ENCODE peak calls at places on chromosomes 3 and 15, in four cellular contexts. One of them, this sample, is unnamed.

GRCh38 chr15:42156266-42156922 is at the start of gene PLA2G4F:
- DNase-seq in heart right ventricle: no peak
- DNase-seq in ovary: no peak
- DNase-seq in suprapubic skin: peak; percentile 75
- DNase-seq in this sample: no peak

GRCh38 chr3:104952587-104952986 is 414.1 kb upstream of the ALCAM start:
- DNase-seq in heart right ventricle: no peak
- DNase-seq in ovary: no peak
- DNase-seq in suprapubic skin: no peak
- DNase-seq in this sample: no peak

GRCh38 chr15:59622289-59622688 is 10.7 kb downstream of the GCNT3 start:
- DNase-seq in heart right ventricle: no peak
- DNase-seq in ovary: no peak
- DNase-seq in suprapubic skin: no peak
- DNase-seq in this sample: no peak

GRCh38 chr3:156817931-156818765 is 8.0 kb upstream of the LEKR1 start:
- DNase-seq in heart right ventricle: no peak
- DNase-seq in ovary: no peak
- DNase-seq in suprapubic skin: no peak
- DNase-seq in this sample: no peak

GRCh38 chr3:171306631-171307030 is 153.6 kb downstream of the TNIK start:
- DNase-seq in heart right ventricle: peak; percentile 86
- DNase-seq in ovary: peak; percentile 41
- DNase-seq in suprapubic skin: no peak
- DNase-seq in this sample: peak; percentile 87

GRCh38 chr3:107227091-107227490 is 150.1 kb upstream of the CCDC54 start:
- DNase-seq in heart right ventricle: no peak
- DNase-seq in ovary: no peak
- DNase-seq in suprapubic skin: no peak
- DNase-seq in this sample: no peak

GRCh38 chr3:48404440-48405342 is 25.2 kb downstream of the PLXNB1 start:
- DNase-seq in heart right ventricle: no peak
- DNase-seq in ovary: peak; percentile 20
- DNase-seq in suprapubic skin: peak; percentile 72
- DNase-seq in this sample: no peak

GRCh38 chr3:150073031-150073430 is 102.3 kb upstream of the PFN2 start:
- DNase-seq in heart right ventricle: no peak
- DNase-seq in ovary: no peak
- DNase-seq in suprapubic skin: no peak
- DNase-seq in this sample: no peak

GRCh38 chr3:107100573-107100972 is 276.7 kb upstream of the CCDC54 start:
- DNase-seq in heart right ventricle: no peak
- DNase-seq in ovary: no peak
- DNase-seq in suprapubic skin: no peak
- DNase-seq in this sample: no peak

GRCh38 chr15:42494998-42495360 is 455 bp upstream of the SNAP23 start:
- DNase-seq in heart right ventricle: peak; percentile 77
- DNase-seq in ovary: peak; percentile 48
- DNase-seq in suprapubic skin: no peak
- DNase-seq in this sample: no peak

GRCh38 chr3:71391361-71391760 is 192.2 kb downstream of the FOXP1 start:
- DNase-seq in heart right ventricle: no peak
- DNase-seq in ovary: no peak
- DNase-seq in suprapubic skin: no peak
- DNase-seq in this sample: no peak

DNA sequence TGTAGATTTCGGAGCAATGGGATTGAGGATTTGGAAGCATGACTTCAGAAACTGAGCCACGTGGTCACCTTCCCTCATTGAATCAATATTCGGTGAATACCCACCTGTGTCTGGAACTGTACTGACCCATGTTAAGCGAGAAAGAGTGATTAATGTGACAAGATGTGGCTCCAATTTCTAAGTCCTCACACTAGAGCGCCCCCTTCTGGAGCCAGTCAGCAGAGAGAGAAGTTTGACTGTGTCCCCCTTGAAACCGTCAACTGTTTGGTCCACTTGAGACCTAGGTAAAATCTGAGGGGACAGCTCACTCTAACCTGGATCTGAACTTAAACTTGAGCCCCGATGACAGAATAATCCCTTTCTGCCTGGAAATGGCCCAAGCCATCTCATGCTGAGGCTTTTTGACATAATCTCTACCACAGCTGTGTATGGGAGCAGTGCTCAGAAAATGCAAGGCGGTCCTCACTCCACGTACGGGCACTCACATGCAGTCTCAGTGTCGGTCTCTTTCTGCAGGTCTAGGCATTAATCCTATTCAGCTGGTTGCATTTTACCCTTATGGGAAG is 47.8 kb upstream of the LIMD1 start:
- DNase-seq in heart right ventricle: no peak
- DNase-seq in ovary: no peak
- DNase-seq in suprapubic skin: no peak
- DNase-seq in this sample: no peak
- TF ChIP-seq CTCF in heart right ventricle: no peak
- TF ChIP-seq CTCF in ovary: no peak
- TF ChIP-seq CTCF in suprapubic skin: no peak
- TF ChIP-seq CTCF in this sample: peak; percentile 70

GRCh38 chr15:23823508-23823907 is 136.4 kb upstream of the NDN start:
- DNase-seq in heart right ventricle: no peak
- DNase-seq in ovary: no peak
- DNase-seq in suprapubic skin: no peak
- DNase-seq in this sample: no peak
- TF ChIP-seq CTCF in heart right ventricle: no peak
- TF ChIP-seq CTCF in ovary: no peak
- TF ChIP-seq CTCF in suprapubic skin: no peak
- TF ChIP-seq CTCF in this sample: no peak

DNA sequence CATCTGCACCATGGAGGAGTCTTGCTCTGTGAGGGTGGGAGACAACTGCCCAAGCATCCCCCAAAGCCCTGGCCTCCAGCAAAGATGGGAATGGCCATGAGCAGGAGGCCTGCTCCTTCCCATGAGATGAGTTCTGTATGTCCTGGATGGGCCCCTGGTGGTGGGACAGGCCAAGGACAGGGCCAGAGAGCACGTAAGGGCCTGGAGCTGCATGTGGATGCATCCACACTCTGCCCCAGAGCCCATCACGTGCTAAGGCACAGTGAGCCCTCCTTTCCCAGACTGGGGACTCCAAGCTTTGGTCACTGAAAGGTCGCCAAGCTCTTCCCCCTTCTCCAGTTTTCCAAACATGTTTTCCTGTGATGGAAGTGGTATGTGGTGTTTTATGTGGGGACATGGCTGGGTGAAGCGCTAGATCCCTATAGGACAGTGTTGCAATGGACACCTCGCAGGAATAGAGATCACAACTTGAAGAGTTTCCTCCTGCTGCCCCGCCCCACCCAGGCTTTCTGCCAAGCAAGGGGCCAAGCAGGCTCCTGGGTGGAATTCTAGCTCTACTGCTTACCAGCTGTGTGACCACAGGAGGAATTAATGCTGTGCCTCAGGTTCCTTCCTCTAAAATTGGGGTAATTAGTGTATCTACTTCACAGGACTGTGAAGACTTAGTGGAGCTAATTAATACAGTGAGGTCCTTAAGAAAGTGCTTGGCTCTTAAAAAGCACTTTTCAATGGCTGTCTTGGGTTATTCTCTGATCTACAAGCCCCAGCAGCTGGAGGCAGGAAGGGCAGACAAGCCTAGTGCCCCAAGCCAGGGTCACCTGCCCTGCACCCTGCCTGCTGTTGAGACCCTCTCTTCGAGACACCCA is 106.4 kb upstream of the RPL32 start:
- DNase-seq in heart right ventricle: no peak
- DNase-seq in ovary: peak; percentile 79
- DNase-seq in suprapubic skin: no peak
- DNase-seq in this sample: no peak
- TF ChIP-seq CTCF in heart right ventricle: no peak
- TF ChIP-seq CTCF in ovary: no peak
- TF ChIP-seq CTCF in suprapubic skin: no peak
- TF ChIP-seq CTCF in this sample: peak; percentile 41

GRCh38 chr3:44114142-44114541 is 127.5 kb upstream of the TOPAZ1 start:
- DNase-seq in heart right ventricle: peak; percentile 17
- DNase-seq in ovary: no peak
- DNase-seq in suprapubic skin: no peak
- DNase-seq in this sample: no peak
- TF ChIP-seq CTCF in heart right ventricle: no peak
- TF ChIP-seq CTCF in ovary: no peak
- TF ChIP-seq CTCF in suprapubic skin: no peak
- TF ChIP-seq CTCF in this sample: peak; percentile 70

GRCh38 chr3:195853930-195854478 is 42.3 kb upstream of the MUC4 start:
- DNase-seq in heart right ventricle: no peak
- DNase-seq in ovary: no peak
- DNase-seq in suprapubic skin: no peak
- DNase-seq in this sample: peak; percentile 42

GRCh38 chr3:195856410-195857084 is 44.8 kb upstream of the MUC4 start:
- DNase-seq in heart right ventricle: no peak
- DNase-seq in ovary: no peak
- DNase-seq in suprapubic skin: no peak
- DNase-seq in this sample: no peak

GRCh38 chr3:195853036-195853435 is 41.3 kb upstream of the MUC4 start:
- DNase-seq in heart right ventricle: no peak
- DNase-seq in ovary: no peak
- DNase-seq in suprapubic skin: no peak
- DNase-seq in this sample: peak; percentile 29

GRCh38 chr3:195854628-195855300 is 43.0 kb upstream of the MUC4 start:
- DNase-seq in heart right ventricle: no peak
- DNase-seq in ovary: no peak
- DNase-seq in suprapubic skin: no peak
- DNase-seq in this sample: peak; percentile 61

DNA sequence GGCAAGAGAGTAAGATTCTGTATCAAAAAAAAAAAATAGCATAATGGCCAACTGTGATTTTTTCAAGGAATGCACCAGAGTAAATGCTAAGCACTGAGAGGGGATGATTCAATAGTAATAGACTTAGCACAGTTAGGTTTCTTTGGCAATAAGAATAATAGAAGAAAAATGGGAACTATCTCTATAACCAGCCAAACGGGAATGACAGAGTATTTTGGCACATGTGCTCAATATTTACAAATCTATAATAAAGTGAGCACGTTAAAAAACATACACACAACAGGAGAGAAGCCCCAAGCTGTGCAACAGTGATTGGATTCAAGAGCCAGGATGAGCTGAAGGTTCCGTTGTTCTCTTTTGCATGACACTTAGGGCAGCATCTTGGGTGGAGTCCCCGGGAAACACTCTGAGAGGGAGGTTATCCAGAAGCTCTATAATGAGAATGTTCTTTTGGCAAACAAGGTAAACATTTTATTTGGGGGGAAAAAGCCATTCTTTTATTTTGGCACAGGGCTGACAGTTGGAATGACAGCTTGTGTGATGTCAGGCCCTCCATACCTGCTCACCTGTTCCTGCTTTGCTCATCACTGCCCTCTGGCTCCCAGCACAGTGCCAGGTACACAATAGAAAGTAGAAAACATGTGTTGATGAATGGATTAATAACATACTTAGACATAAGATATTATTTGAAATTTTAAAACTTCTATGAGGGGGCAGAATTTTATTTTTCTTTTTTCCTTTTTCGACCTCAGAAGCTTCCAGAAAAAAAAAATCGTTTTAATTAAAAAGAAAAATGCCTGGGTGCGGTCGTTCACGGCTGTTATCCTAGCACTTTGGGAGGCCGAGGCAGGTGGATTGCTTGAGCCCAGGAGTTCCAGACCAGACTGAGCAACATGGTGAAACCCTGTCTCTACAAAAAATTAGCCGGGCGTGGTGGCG is 44.0 kb upstream of the MUC4 start:
- DNase-seq in heart right ventricle: no peak
- DNase-seq in ovary: no peak
- DNase-seq in suprapubic skin: no peak
- DNase-seq in this sample: no peak
- TF ChIP-seq CTCF in heart right ventricle: no peak
- TF ChIP-seq CTCF in ovary: no peak
- TF ChIP-seq CTCF in suprapubic skin: no peak
- TF ChIP-seq CTCF in this sample: no peak

GRCh38 chr15:68630205-68630555 is 51.4 kb downstream of the CORO2B start:
- DNase-seq in heart right ventricle: no peak
- DNase-seq in ovary: no peak
- DNase-seq in suprapubic skin: no peak
- DNase-seq in this sample: no peak

GRCh38 chr15:68631621-68632051 is 52.8 kb downstream of the CORO2B start:
- DNase-seq in heart right ventricle: no peak
- DNase-seq in ovary: no peak
- DNase-seq in suprapubic skin: no peak
- DNase-seq in this sample: no peak

GRCh38 chr15:68632101-68632500 is 53.3 kb downstream of the CORO2B start:
- DNase-seq in heart right ventricle: no peak
- DNase-seq in ovary: no peak
- DNase-seq in suprapubic skin: no peak
- DNase-seq in this sample: no peak

GRCh38 chr15:68629519-68630204 is 50.9 kb downstream of the CORO2B start:
- DNase-seq in heart right ventricle: no peak
- DNase-seq in ovary: no peak
- DNase-seq in suprapubic skin: no peak
- DNase-seq in this sample: no peak

DNA sequence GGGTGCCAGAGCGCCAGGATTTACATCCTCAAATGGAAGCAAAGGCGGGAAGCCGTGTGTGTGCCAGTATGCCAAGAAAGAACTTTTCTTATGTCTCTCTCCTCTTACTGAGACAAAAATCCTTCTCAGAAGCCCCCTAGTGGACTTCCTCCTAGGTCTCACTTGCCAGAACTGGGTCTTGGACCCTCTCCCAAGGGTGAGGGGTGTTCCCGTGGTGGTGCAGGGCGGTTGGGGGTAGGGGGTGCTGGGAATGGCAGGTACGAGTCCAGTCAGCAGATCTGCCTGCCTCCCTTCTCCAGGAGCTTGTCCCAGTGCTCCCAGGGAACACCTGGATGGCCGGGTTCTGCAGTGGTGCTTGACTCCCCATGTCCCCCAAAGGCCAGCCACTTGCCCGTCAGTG is 52.0 kb downstream of the CORO2B start:
- DNase-seq in heart right ventricle: no peak
- DNase-seq in ovary: no peak
- DNase-seq in suprapubic skin: no peak
- DNase-seq in this sample: no peak
- TF ChIP-seq CTCF in heart right ventricle: no peak
- TF ChIP-seq CTCF in ovary: no peak
- TF ChIP-seq CTCF in suprapubic skin: no peak
- TF ChIP-seq CTCF in this sample: peak; percentile 40

GRCh38 chr15:46280753-46281521 is 646.1 kb downstream of the SQOR start:
- DNase-seq in heart right ventricle: no peak
- DNase-seq in ovary: no peak
- DNase-seq in suprapubic skin: no peak
- DNase-seq in this sample: no peak
- TF ChIP-seq CTCF in heart right ventricle: no peak
- TF ChIP-seq CTCF in ovary: no peak
- TF ChIP-seq CTCF in suprapubic skin: no peak
- TF ChIP-seq CTCF in this sample: no peak

This sample was measured in chondrocyte.